ENCODE peak calls at places on chromosomes 7 and 10, in five cellular contexts. T is left ventricle myocardium inferior, X is neural progenitor cell, E is prostate gland, G is GM06990. Q is an unnamed sample. For H3K36me3, the result is how much of the 10 kb centered on the place peaks cover.

GRCh38 chr10:126239844-126240243 is 148.4 kb downstream of the ADAM12 start:
- DNase-seq in T (no peak), X (no peak), E (no peak), G (no peak), Q (no peak)

GRCh38 chr10:72049969-72050781 is 38.2 kb downstream of the SPOCK2 start:
- DNase-seq in T (no peak), X (peak), E (no peak), G (no peak), Q (no peak)

GRCh38 chr7:41882745-41883527 is 180.0 kb upstream of the INHBA start:
- DNase-seq in T (no peak), X (no peak), E (no peak), G (no peak), Q (no peak)

GRCh38 chr10:31083765-31084184 is 52.1 kb upstream of the ZNF438 start:
- DNase-seq in T (no peak), X (peak), E (no peak), G (peak), Q (no peak)

GRCh38 chr7:12007591-12007990 is 175.6 kb upstream of the THSD7A start:
- DNase-seq in T (no peak), X (no peak), E (no peak), G (no peak), Q (no peak)

GRCh38 chr7:13852281-13852968 is 137.0 kb downstream of the ETV1 start:
- DNase-seq in T (no peak), X (no peak), E (no peak), G (no peak), Q (no peak)

GRCh38 chr7:156907656-156908055 is 14.7 kb upstream of the LMBR1 start:
- DNase-seq in T (no peak), X (no peak), E (no peak), G (no peak), Q (no peak)

GRCh38 chr10:75049316-75050285 is 61.9 kb upstream of the SAMD8 start:
- DNase-seq in T (no peak), X (peak), E (no peak), G (no peak), Q (no peak)

GRCh38 chr7:97004931-97005763 is at the start of gene DLX6:
- DNase-seq in T (no peak), X (peak), E (no peak), G (no peak), Q (no peak)

GRCh38 chr10:120253131-120253530 is 203.9 kb upstream of the PLPP4 start:
- DNase-seq in T (no peak), X (no peak), E (peak), G (no peak), Q (no peak)

GRCh38 chr7:44887293-44887692 is 2.0 kb upstream of the PURB start:
- DNase-seq in T (no peak), X (no peak), E (no peak), G (peak), Q (no peak)

GRCh38 chr7:74612015-74612829 is 45.3 kb upstream of the GTF2I start:
- DNase-seq in T (no peak), X (peak), E (peak), G (no peak), Q (no peak)

GRCh38 chr7:147013820-147014219 is 897.2 kb downstream of the CNTNAP2 start:
- DNase-seq in T (no peak), X (no peak), E (no peak), G (no peak), Q (no peak)

GRCh38 chr10:97673736-97674525 is 13.1 kb downstream of the AVPI1 start:
- DNase-seq in T (no peak), X (no peak), E (no peak), G (no peak), Q (no peak)

GRCh38 chr7:66055321-66055956 is 20.2 kb upstream of the ASL start:
- DNase-seq in T (no peak), X (no peak), E (no peak), G (peak), Q (no peak)

GRCh38 chr10:34736976-34737771 is 77.9 kb downstream of the PARD3 start:
- DNase-seq in T (no peak), X (peak), E (no peak), G (no peak), Q (no peak)

GRCh38 chr7:124907490-124907889 is 22.1 kb downstream of the POT1 start:
- DNase-seq in T (no peak), X (no peak), E (no peak), G (no peak), Q (no peak)

GRCh38 chr7:52161483-52161882 is 844.9 kb upstream of the COBL start:
- DNase-seq in T (no peak), X (no peak), E (no peak), G (no peak), Q (no peak)

GRCh38 chr7:83524286-83525075 is 124.5 kb downstream of the SEMA3E start:
- DNase-seq in T (no peak), X (no peak), E (no peak), G (no peak), Q (no peak)

GRCh38 chr7:9507281-9507680 is 1073.9 kb downstream of the NXPH1 start:
- DNase-seq in T (no peak), X (peak), E (no peak), G (no peak), Q (no peak)

GRCh38 chr7:70178206-70178605 is 579.9 kb downstream of the AUTS2 start:
- DNase-seq in T (no peak), X (no peak), E (no peak), G (no peak), Q (no peak)

GRCh38 chr10:132724436-132724835 is 61.5 kb downstream of the NKX6-2 start:
- DNase-seq in T (no peak), X (no peak), E (no peak), G (no peak), Q (no peak)

GRCh38 chr7:5594616-5595544 is 171.2 kb upstream of the TNRC18 start:
- DNase-seq in T (no peak), X (peak), E (no peak), G (no peak), Q (no peak)

GRCh38 chr7:142488842-142489241 is 231.0 kb upstream of the PRSS58 start:
- DNase-seq in T (no peak), X (no peak), E (no peak), G (no peak), Q (no peak)

DNA sequence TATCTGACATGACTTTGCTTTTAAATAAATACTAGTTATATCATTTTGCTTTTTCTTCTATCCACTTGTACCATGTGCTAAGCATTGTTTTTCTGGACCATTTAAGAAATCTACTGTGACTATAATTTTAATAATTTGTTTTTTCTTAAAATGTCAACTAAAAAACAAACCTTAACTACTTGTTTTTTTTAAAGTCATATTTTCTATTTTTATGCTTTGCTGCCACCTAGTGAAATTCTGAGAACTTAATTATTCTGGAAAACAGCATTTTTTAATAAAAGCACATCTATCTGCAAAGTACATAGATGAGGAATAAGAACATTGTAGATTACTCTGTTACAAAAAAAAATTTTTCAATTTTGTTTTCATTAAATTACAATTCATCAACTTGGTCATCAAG is 47.4 kb downstream of the ORC5 start:
- DNase-seq in T (no peak), X (no peak), E (no peak), G (no peak), Q (peak)
- TF ChIP-seq CTCF in T (peak), X (peak), E (no peak), G (peak), Q (peak)

DNA sequence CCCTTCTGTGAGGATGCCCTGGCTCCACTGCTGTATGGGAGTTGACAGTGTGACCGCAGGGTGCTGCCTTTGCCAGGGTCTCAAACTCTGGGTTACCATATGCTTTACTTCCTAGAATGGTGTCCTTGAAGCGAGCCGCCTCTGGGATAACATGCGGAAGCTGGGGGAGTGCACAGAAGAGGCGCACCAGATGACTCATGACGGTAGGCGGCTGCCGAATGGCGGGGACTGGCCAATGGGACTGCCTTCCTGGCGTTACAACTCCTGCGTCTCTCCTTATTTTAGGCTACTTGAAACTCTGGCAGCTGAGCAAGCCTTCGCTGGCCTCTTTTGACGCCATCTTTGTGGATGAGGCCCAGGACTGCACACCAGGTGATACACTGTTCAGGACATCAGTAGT is 27.3 kb downstream of the FBH1 start:
- DNase-seq in T (no peak), X (no peak), E (no peak), G (no peak), Q (no peak)
- H3K36me3 ChIP-seq in T (half or more), X (under half), E (under half), G (under half), Q (under half)

GRCh38 chr7:106504207-106504606 is 156.8 kb downstream of the CCDC71L start:
- DNase-seq in T (no peak), X (no peak), E (no peak), G (no peak), Q (no peak)
- H3K4me3 ChIP-seq in T (no peak), X (no peak), E (no peak), G (no peak), Q (no peak)

DNA sequence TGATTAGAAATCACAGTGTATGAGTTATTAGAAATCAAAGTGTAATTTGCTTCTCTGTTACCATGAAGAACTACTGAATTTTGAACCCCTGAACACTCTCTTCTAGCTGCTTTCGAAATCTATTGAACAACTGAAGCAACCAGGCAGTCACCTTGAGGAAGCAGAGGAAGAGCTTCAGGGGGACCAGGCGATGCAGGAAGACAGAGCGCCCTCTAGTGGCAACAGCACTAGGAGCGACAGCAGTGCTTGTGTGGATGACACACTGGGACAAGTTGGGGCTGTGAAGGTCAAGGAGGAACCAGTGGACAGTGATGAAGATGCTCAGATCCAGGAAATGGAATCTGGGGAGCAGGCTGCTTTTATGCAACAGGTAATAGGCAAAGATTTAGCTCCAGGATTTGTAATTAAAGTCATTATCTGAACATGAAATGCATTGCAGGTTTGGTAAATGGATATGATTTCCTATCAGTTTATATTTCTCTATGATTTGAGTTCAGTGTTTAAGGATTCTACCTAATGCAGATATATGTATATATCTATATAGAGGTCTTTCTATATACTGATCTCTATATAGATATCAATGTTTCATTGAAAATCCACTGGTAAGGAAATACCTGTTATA is 170.7 kb downstream of the HDAC9 start:
- DNase-seq in T (peak), X (peak), E (peak), G (peak), Q (peak)
- TF ChIP-seq CTCF in T (peak), X (peak), E (peak), G (peak), Q (peak)

GRCh38 chr7:106425017-106425719 is 140.4 kb upstream of the NAMPT start:
- DNase-seq in T (peak), X (no peak), E (peak), G (peak), Q (peak)

GRCh38 chr7:106423836-106424475 is 139.2 kb upstream of the NAMPT start:
- DNase-seq in T (no peak), X (no peak), E (no peak), G (no peak), Q (no peak)

GRCh38 chr7:106424476-106425016 is 139.8 kb upstream of the NAMPT start:
- DNase-seq in T (no peak), X (no peak), E (no peak), G (no peak), Q (no peak)

GRCh38 chr7:106430103-106430502 is 145.3 kb upstream of the NAMPT start:
- DNase-seq in T (no peak), X (no peak), E (no peak), G (no peak), Q (no peak)

GRCh38 chr7:106426803-106427202 is 142.0 kb upstream of the NAMPT start:
- DNase-seq in T (no peak), X (no peak), E (no peak), G (no peak), Q (no peak)
- H3K36me3 ChIP-seq in T (under half), X (under half), E (under half), G (under half), Q (under half)

GRCh38 chr7:90625562-90625961 is 29.4 kb downstream of the CDK14 start:
- DNase-seq in T (peak), X (peak), E (no peak), G (no peak), Q (no peak)
- H3K4me3 ChIP-seq in T (no peak), X (peak), E (no peak), G (no peak), Q (no peak)

DNA sequence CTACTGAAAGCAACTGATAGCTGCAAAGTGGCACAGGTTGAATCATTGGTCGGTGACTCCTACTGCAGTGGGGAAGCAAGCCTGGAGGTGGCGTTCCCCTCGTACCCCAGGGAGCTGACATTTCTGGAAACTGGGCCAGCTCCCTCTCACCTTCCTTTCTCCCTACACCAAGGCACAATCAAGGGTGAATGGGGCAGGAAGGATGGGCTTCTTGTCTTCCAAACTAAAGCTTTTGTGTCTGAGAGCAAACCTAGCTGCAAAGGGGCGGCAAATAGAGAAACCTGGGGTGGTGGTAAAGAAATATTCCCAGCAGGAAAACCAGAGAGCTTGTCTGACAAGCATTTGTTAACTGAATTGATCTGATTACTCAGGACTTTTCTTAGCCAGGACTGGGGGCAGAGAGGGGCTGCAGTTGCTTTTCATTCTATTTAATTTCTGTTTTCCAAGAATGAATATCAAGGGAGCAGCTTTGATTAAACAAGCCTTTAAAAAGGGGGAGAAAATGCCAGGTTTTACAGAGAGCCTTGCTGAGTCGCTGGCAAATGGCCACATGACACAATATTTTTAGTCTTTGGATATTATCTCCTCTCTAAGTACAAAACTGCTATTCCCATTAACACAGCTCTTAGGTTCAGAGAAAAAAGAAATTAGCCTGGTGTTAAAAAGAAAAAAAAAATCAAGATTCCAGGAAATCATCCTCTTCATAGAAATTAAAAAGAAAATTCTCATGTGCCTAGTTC is 27.8 kb downstream of the CDHR3 start:
- DNase-seq in T (no peak), X (peak), E (no peak), G (no peak), Q (no peak)
- TF ChIP-seq CTCF in T (no peak), X (peak), E (no peak), G (no peak), Q (no peak)